ENCODE peak calls at places on chromosome 16, in ten cellular contexts. S is tibial nerve, O is hepatocyte, H is cardiac muscle cell, X is aorta, G is Peyer's patch, W is keratinocyte, V is uterus, I is HAP-1, M is mesenchymal stem cell. Q is an unnamed sample. For H3K4me1, the result is how much of the 10 kb centered on the place peaks cover.

GRCh38 chr16:28897826-28898225 is 19.5 kb downstream of the ATP2A1 start:
- DNase-seq in S (no peak), O (no peak), H (no peak), X (no peak), G (no peak), W (no peak), V (no peak), I (no peak), M (no peak), Q (no peak)

GRCh38 chr16:14015948-14016347 is 55.2 kb upstream of the MRTFB start:
- DNase-seq in S (no peak), O (no peak), H (no peak), X (peak), G (no peak), W (no peak), V (no peak), I (no peak), M (peak), Q (peak)

GRCh38 chr16:56605475-56605874 is 2.9 kb upstream of the MT2A start:
- DNase-seq in S (no peak), O (no peak), H (no peak), X (no peak), G (no peak), W (no peak), V (no peak), I (no peak), M (no peak), Q (no peak)

GRCh38 chr16:16188827-16189226 is 34.5 kb downstream of the ABCC6 start:
- DNase-seq in S (no peak), O (no peak), H (no peak), X (no peak), G (no peak), W (no peak), V (no peak), I (no peak), M (no peak), Q (no peak)

GRCh38 chr16:25060920-25061319 is 45.8 kb upstream of the ARHGAP17 start:
- DNase-seq in S (no peak), O (peak), H (peak), X (no peak), G (peak), W (no peak), V (no peak), I (no peak), M (no peak), Q (no peak)

GRCh38 chr16:82033006-82033405 is 2.0 kb upstream of the HSD17B2 start:
- DNase-seq in S (no peak), O (no peak), H (no peak), X (no peak), G (no peak), W (no peak), V (no peak), I (no peak), M (no peak), Q (no peak)

GRCh38 chr16:23174622-23175021 is 7.9 kb upstream of the SCNN1G start:
- DNase-seq in S (no peak), O (peak), H (peak), X (no peak), G (no peak), W (no peak), V (no peak), I (peak), M (peak), Q (no peak)

GRCh38 chr16:73025111-73025505 is 22.8 kb downstream of the ZFHX3 start:
- DNase-seq in S (no peak), O (no peak), H (no peak), X (peak), G (no peak), W (no peak), V (no peak), I (no peak), M (no peak), Q (no peak)

GRCh38 chr16:87441886-87442580 is 49.9 kb downstream of the MAP1LC3B start:
- DNase-seq in S (no peak), O (no peak), H (no peak), X (no peak), G (no peak), W (no peak), V (no peak), I (no peak), M (peak), Q (peak)

GRCh38 chr16:77585852-77586251 is 136.5 kb upstream of the NUDT7 start:
- DNase-seq in S (no peak), O (no peak), H (no peak), X (no peak), G (no peak), W (no peak), V (no peak), I (no peak), M (peak), Q (peak)

GRCh38 chr16:15822957-15823356 is 33.9 kb downstream of the MYH11 start:
- DNase-seq in S (no peak), O (no peak), H (no peak), X (peak), G (no peak), W (no peak), V (peak), I (no peak), M (no peak), Q (no peak)

GRCh38 chr16:49428808-49429207 is 55.2 kb downstream of the C16orf78 start:
- DNase-seq in S (no peak), O (no peak), H (no peak), X (no peak), G (no peak), W (no peak), V (no peak), I (no peak), M (no peak), Q (no peak)

GRCh38 chr16:89422527-89422904 is 67.8 kb downstream of the ANKRD11 start:
- DNase-seq in S (no peak), O (no peak), H (no peak), X (peak), G (peak), W (no peak), V (no peak), I (no peak), M (no peak), Q (peak)

GRCh38 chr16:88569614-88569984 is 604 bp upstream of the ZC3H18 start:
- DNase-seq in S (no peak), O (peak), H (no peak), X (peak), G (no peak), W (no peak), V (peak), I (no peak), M (no peak), Q (no peak)

GRCh38 chr16:66205287-66206167 is 161.0 kb upstream of the CDH5 start:
- DNase-seq in S (no peak), O (no peak), H (no peak), X (no peak), G (no peak), W (no peak), V (no peak), I (no peak), M (no peak), Q (no peak)

GRCh38 chr16:11624645-11625607 is 38.2 kb upstream of the LITAF start:
- DNase-seq in S (no peak), O (no peak), H (no peak), X (no peak), G (no peak), W (no peak), V (no peak), I (no peak), M (no peak), Q (peak)

GRCh38 chr16:64417711-64418227 is 704.1 kb downstream of the CDH11 start:
- DNase-seq in S (no peak), O (peak), H (no peak), X (no peak), G (no peak), W (no peak), V (no peak), I (no peak), M (peak), Q (peak)

GRCh38 chr16:67055712-67056487 is 27.0 kb downstream of the CBFB start:
- DNase-seq in S (no peak), O (peak), H (no peak), X (no peak), G (no peak), W (peak), V (no peak), I (no peak), M (peak), Q (peak)

GRCh38 chr16:88596477-88596876 is 26.3 kb downstream of the ZC3H18 start:
- DNase-seq in S (no peak), O (no peak), H (no peak), X (no peak), G (no peak), W (no peak), V (no peak), I (no peak), M (no peak), Q (no peak)

GRCh38 chr16:11045846-11046245 is 101.5 kb downstream of the CLEC16A start:
- DNase-seq in S (no peak), O (no peak), H (no peak), X (no peak), G (no peak), W (no peak), V (no peak), I (no peak), M (peak), Q (no peak)

GRCh38 chr16:50340578-50340977 is 28.2 kb downstream of the BRD7 start:
- DNase-seq in S (no peak), O (no peak), H (no peak), X (no peak), G (no peak), W (no peak), V (no peak), I (no peak), M (no peak), Q (no peak)

GRCh38 chr16:14284930-14285541 is 213.9 kb downstream of the MRTFB start:
- DNase-seq in S (no peak), O (peak), H (peak), X (peak), G (no peak), W (no peak), V (no peak), I (no peak), M (peak), Q (peak)

GRCh38 chr16:17520567-17520966 is 49.8 kb upstream of the XYLT1 start:
- DNase-seq in S (no peak), O (no peak), H (no peak), X (no peak), G (no peak), W (no peak), V (no peak), I (no peak), M (no peak), Q (no peak)

GRCh38 chr16:66699898-66700297 is 3.4 kb upstream of the CMTM4 start:
- DNase-seq in S (no peak), O (no peak), H (no peak), X (no peak), G (no peak), W (no peak), V (no peak), I (no peak), M (no peak), Q (no peak)

GRCh38 chr16:27947696-27948095 is 115.8 kb downstream of the GSG1L start:
- DNase-seq in S (no peak), O (no peak), H (no peak), X (no peak), G (no peak), W (no peak), V (no peak), I (no peak), M (no peak), Q (no peak)

GRCh38 chr16:69513180-69513966 is 52.4 kb upstream of the NFAT5 start:
- DNase-seq in S (no peak), O (no peak), H (no peak), X (no peak), G (no peak), W (peak), V (no peak), I (no peak), M (no peak), Q (peak)

GRCh38 chr16:20866161-20866772 is 33.9 kb downstream of the DCUN1D3 start:
- DNase-seq in S (no peak), O (peak), H (peak), X (peak), G (no peak), W (peak), V (no peak), I (peak), M (peak), Q (peak)

GRCh38 chr16:4801962-4802658 is at the start of gene ROGDI:
- DNase-seq in S (peak), O (peak), H (peak), X (peak), G (peak), W (no peak), V (peak), I (peak), M (peak), Q (peak)

GRCh38 chr16:89564476-89565255 is 4.2 kb downstream of the RPL13 start:
- DNase-seq in S (no peak), O (no peak), H (peak), X (no peak), G (no peak), W (no peak), V (no peak), I (peak), M (no peak), Q (no peak)

GRCh38 chr16:72835041-72835440 is 212.9 kb downstream of the ZFHX3 start:
- DNase-seq in S (no peak), O (no peak), H (no peak), X (no peak), G (no peak), W (no peak), V (no peak), I (peak), M (no peak), Q (no peak)

GRCh38 chr16:11050536-11050935 is 106.2 kb downstream of the CLEC16A start:
- DNase-seq in S (no peak), O (no peak), H (no peak), X (no peak), G (no peak), W (no peak), V (no peak), I (no peak), M (no peak), Q (no peak)

GRCh38 chr16:86517652-86518258 is 7.4 kb downstream of the FOXF1 start:
- DNase-seq in S (peak), O (peak), H (peak), X (peak), G (peak), W (no peak), V (peak), I (peak), M (peak), Q (peak)

GRCh38 chr16:69057400-69058378 is 47.8 kb upstream of the HAS3 start:
- DNase-seq in S (no peak), O (no peak), H (no peak), X (no peak), G (no peak), W (no peak), V (peak), I (no peak), M (peak), Q (peak)

GRCh38 chr16:72092832-72093447 is 480 bp downstream of the TXNL4B start:
- DNase-seq in S (no peak), O (peak), H (peak), X (no peak), G (no peak), W (no peak), V (no peak), I (peak), M (peak), Q (peak)

GRCh38 chr16:21302454-21302853 is 24.4 kb upstream of the CRYM start:
- DNase-seq in S (no peak), O (peak), H (no peak), X (no peak), G (no peak), W (no peak), V (no peak), I (no peak), M (peak), Q (peak)

GRCh38 chr16:88768041-88768876 is 16.8 kb downstream of the PIEZO1 start:
- DNase-seq in S (no peak), O (peak), H (peak), X (peak), G (no peak), W (no peak), V (peak), I (no peak), M (peak), Q (peak)

GRCh38 chr16:80947708-80948615 is 58.7 kb downstream of the CMC2 start:
- DNase-seq in S (no peak), O (no peak), H (no peak), X (no peak), G (no peak), W (no peak), V (no peak), I (peak), M (no peak), Q (no peak)

GRCh38 chr16:49337814-49338350 is 35.7 kb upstream of the C16orf78 start:
- DNase-seq in S (no peak), O (no peak), H (no peak), X (no peak), G (no peak), W (no peak), V (no peak), I (no peak), M (no peak), Q (no peak)

DNA sequence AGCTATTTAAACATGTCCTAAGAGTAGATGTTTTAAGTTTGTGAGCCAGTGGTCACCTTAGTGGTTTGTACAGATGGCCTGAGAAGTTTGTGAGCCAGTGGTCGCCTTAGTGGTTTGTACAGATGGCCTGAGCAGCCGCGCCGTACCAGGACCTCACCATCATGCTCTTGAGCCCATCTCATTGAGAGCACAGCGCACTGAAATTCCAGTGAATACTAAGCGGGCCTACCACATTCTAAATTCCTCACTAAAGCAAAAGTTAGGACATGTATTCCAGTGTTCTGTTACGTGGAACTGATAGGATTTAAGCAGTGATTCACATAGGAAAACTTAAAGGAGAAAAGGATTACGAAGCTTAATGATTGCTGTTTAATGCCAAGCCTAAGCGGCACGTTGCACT is 3.9 kb downstream of the USP10 start:
- DNase-seq in S (no peak), O (no peak), H (no peak), X (no peak), G (no peak), W (no peak), V (no peak), I (no peak), M (peak), Q (no peak)
- H3K4me1 ChIP-seq in S (under half), O (under half), H (under half), X (under half), G (under half), W (under half), V (under half), I (under half), M (under half), Q (under half)

DNA sequence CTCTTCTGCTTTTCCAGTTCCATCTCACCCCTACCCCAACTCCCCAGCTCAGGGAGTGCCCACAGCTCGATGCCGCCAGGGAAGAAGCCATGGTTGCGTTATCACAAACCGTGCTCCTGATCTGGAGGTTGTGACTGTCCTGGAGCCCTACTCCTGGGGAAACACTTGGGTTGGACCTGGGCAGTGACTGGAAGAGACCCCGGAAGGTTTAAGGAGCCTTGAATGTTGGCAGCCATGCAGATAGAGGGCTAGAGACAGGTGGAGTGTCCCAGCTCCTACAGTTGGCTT is 2.6 kb downstream of the MMP15 start:
- DNase-seq in S (no peak), O (no peak), H (no peak), X (no peak), G (no peak), W (no peak), V (no peak), I (no peak), M (no peak), Q (no peak)
- H3K4me1 ChIP-seq in S (under half), O (under half), H (half or more), X (under half), G (under half), W (under half), V (under half), I (under half), M (under half), Q (under half)

DNA sequence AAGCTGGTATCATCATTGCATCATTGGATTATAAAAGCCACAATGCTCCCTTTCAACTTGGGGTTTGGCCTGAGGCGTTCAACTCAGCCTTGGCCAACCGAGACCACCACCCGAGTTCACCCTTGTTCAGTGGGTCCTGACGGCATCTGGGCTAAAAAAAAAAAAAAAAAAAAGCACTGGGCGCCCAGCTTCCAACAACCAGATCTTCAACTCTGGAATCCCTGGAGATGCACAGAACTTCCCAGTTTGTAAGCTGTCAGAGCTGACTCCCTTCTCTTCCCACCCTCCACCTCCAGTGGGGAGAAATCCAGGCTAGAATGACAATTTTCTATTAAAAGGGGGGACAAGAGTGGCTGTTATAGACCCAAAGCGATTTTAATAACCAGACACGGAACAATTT is 27.1 kb downstream of the GPRC5B start:
- DNase-seq in S (no peak), O (no peak), H (no peak), X (no peak), G (no peak), W (no peak), V (no peak), I (no peak), M (no peak), Q (peak)
- H3K4me1 ChIP-seq in S (under half), O (under half), H (under half), X (under half), G (under half), W (under half), V (under half), I (under half), M (under half), Q (under half)

GRCh38 chr16:2507679-2508064 is 6.1 kb upstream of the ATP6V0C start:
- DNase-seq in S (no peak), O (no peak), H (no peak), X (peak), G (peak), W (no peak), V (no peak), I (no peak), M (no peak), Q (peak)
- H3K4me1 ChIP-seq in S (under half), O (under half), H (under half), X (under half), G (under half), W (under half), V (under half), I (under half), M (under half), Q (under half)

DNA sequence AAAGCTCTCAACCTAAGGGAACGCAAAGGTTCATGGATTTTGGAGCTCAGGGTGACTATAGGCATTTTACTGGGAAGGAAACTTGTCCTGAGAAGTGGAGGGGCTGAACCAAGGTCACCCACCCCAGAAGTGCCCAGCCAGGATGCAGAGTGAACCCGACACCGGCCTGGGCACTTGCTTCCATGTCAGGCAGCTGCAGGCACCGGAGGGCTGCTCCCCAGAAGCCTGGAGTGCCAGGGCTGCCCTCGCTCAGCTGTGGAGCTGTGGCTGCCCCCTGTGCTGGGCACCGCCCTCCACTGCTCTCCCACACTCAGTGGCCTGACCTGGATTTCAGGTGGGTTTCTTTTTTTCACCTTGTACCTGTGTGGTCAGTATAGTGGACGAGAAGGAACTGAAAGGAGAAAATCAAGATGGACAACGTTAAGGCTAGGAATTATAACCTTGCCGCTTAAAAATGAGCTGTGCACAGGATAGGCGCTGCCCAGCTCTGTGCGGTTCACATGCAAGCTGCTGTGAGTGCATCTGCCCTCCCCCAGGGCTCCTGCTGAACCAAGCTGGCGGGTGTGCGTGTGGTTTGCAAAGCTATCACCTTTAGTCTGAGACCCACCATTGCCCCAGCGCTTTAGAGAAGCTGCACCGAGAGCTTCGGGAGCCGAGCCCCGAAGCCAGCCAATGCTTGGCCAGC is 2.2 kb downstream of the MAPK8IP3 start:
- DNase-seq in S (no peak), O (no peak), H (peak), X (no peak), G (no peak), W (no peak), V (no peak), I (no peak), M (no peak), Q (peak)
- H3K4me1 ChIP-seq in S (under half), O (under half), H (under half), X (under half), G (under half), W (under half), V (under half), I (under half), M (under half), Q (under half)

GRCh38 chr16:30843501-30843900 is 50.4 kb downstream of the BCL7C start:
- DNase-seq in S (no peak), O (no peak), H (no peak), X (no peak), G (no peak), W (no peak), V (no peak), I (no peak), M (no peak), Q (no peak)
- H3K4me1 ChIP-seq in S (under half), O (under half), H (under half), X (under half), G (under half), W (under half), V (under half), I (under half), M (under half), Q (under half)